ENCODE peak calls at places on chromosomes 2 and 18, in six cellular contexts. M, O, W, Y, U and J are unnamed samples.

GRCh38 chr2:239291505-239292350 is 109.1 kb downstream of the HDAC4 start:
- DNase-seq in W (no peak), U (no peak), Y (no peak), M (peak), O (peak), J (no peak)

GRCh38 chr2:24492283-24493272 is 1.5 kb downstream of the NCOA1 start:
- DNase-seq in W (peak), U (no peak), Y (no peak), M (no peak), O (no peak), J (no peak)

GRCh38 chr18:58996131-58996632 is 131.5 kb downstream of the ZNF532 start:
- DNase-seq in W (no peak), M (no peak), Y (peak), O (no peak), U (no peak), J (peak)

GRCh38 chr2:156115338-156115737 is 217.2 kb downstream of the NR4A2 start:
- DNase-seq in Y (no peak), O (no peak), U (no peak), M (no peak), W (no peak), J (no peak)

GRCh38 chr2:235898766-235899165 is 269.4 kb downstream of the GBX2 start:
- DNase-seq in M (no peak), O (no peak), W (no peak), Y (no peak), U (no peak), J (no peak)

GRCh38 chr2:189466046-189466445 is 24.8 kb downstream of the WDR75 start:
- DNase-seq in U (no peak), Y (no peak), O (no peak), W (no peak), M (no peak), J (no peak)

GRCh38 chr18:33918571-33918970 is 306.1 kb downstream of the NOL4 start:
- DNase-seq in W (no peak), O (no peak), Y (no peak), M (peak), U (no peak), J (no peak)

GRCh38 chr2:113228991-113229716 is 49.6 kb downstream of the PAX8 start:
- DNase-seq in Y (no peak), W (no peak), U (no peak), O (no peak), M (no peak), J (no peak)

GRCh38 chr2:188345439-188345838 is 53.8 kb downstream of the GULP1 start:
- DNase-seq in W (no peak), U (no peak), M (no peak), Y (no peak), O (no peak), J (no peak)

GRCh38 chr2:75497256-75497655 is 63.5 kb downstream of the EVA1A start:
- DNase-seq in U (no peak), O (no peak), Y (no peak), W (no peak), M (no peak), J (no peak)

GRCh38 chr2:112579280-112579679 is 5.1 kb upstream of the CHCHD5 start:
- DNase-seq in W (peak), U (no peak), Y (no peak), O (no peak), M (no peak), J (peak)

GRCh38 chr18:49621301-49621700 is 59.4 kb downstream of the LIPG start:
- DNase-seq in W (no peak), U (no peak), Y (no peak), O (no peak), M (no peak), J (no peak)

GRCh38 chr2:7573166-7573845 is 656.1 kb downstream of the RNF144A start:
- DNase-seq in U (no peak), Y (no peak), M (no peak), W (no peak), O (no peak), J (no peak)

GRCh38 chr18:12839526-12840196 is 44.4 kb downstream of the PTPN2 start:
- DNase-seq in Y (no peak), O (no peak), M (peak), U (no peak), W (peak), J (no peak)

GRCh38 chr2:85733121-85733960 is 20.4 kb upstream of the ATOH8 start:
- DNase-seq in U (no peak), W (no peak), O (no peak), Y (no peak), M (no peak), J (no peak)

GRCh38 chr2:64562148-64562784 is 38.1 kb downstream of the AFTPH start:
- DNase-seq in O (no peak), W (peak), Y (no peak), M (peak), U (no peak), J (no peak)

GRCh38 chr18:31417850-31418249 is 29.7 kb upstream of the DSG3 start:
- DNase-seq in M (no peak), U (no peak), O (no peak), Y (no peak), W (no peak), J (no peak)

GRCh38 chr18:31420032-31420431 is 27.5 kb upstream of the DSG3 start:
- DNase-seq in Y (no peak), W (no peak), U (no peak), M (no peak), O (no peak), J (no peak)

GRCh38 chr18:31420524-31420923 is 27.0 kb upstream of the DSG3 start:
- DNase-seq in U (no peak), O (no peak), Y (no peak), M (no peak), W (no peak), J (no peak)

GRCh38 chr18:31424383-31424988 is 23.1 kb upstream of the DSG3 start:
- DNase-seq in Y (no peak), O (peak), W (peak), U (no peak), M (peak), J (no peak)

DNA sequence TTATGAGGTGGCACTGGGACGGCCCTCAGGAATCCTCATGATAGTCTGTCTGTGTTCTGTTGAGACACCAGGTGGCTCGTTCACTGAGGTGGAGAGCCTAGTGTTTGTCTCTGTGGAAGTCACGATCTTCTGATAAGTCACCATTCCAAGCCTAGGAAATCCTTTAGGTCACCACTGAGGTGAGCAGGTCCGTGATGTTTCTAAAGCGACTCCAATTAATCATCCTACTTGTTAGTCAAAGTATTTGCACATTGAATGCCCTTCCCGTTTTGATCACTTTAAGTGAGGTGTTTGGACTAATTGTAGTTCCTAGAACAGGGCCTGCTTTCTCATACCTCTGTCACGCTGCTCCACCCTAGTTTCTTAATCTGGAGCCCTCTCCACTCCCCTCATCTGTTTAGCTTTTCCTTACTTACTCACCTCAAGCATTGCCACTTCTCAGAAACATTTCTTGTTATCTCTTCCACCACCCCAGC is 28.0 kb upstream of the DSG3 start:
- DNase-seq in U (no peak), Y (no peak), O (no peak), M (no peak), W (no peak), J (no peak)
- TF ChIP-seq CTCF in U (no peak), Y (no peak), O (no peak), M (no peak), W (no peak), J (no peak)

GRCh38 chr2:192190474-192190873 is 4.3 kb downstream of the TMEFF2 start:
- DNase-seq in W (peak), U (no peak), O (no peak), M (peak), Y (peak), J (no peak)
- TF ChIP-seq CTCF in W (peak), U (peak), O (no peak), M (peak), Y (peak), J (peak)

DNA sequence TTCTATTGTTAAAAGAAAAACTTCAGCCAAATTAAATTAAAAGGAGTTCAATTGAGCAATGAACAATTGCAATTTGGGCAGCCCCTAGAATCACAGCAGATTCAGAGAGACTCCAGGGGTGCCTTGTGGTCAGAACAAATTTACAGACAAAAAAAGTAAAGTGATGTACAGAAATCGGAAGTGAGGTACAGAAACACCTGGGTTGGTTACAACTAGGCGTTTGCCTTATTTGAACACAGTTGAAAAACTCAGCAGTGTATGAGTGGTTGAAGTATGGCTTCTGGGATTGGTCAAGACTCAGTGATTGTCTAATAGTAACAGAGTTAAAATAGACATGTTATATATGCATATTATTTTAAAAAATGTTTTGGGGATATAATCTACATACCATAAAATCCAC is 98.5 kb upstream of the ZSWIM2 start:
- DNase-seq in Y (no peak), W (no peak), O (no peak), U (no peak), M (no peak), J (no peak)
- TF ChIP-seq CTCF in Y (no peak), W (no peak), O (no peak), U (no peak), M (no peak), J (no peak)

DNA sequence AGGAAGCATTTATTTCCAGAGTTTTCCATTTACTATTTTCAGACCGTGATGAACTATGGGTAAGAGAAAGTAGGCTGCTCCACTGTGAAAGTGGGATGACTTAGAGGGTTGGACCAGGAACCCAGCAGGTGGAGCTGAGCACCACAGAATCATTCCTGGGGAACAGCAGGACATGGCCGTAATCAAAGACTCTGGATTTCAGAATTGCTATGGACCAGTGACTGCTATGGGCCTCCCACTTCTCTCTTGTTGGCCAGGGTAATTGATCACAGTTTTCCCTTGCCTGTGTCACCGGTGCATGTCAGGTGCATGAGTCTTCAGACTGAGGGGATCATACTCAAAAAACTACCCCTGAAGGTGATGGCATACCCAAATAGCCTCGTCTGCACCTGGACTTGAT is 90.6 kb upstream of the GPC1 start:
- DNase-seq in U (no peak), W (no peak), Y (no peak), O (no peak), M (no peak), J (no peak)
- TF ChIP-seq CTCF in U (no peak), W (no peak), Y (no peak), O (no peak), M (no peak), J (peak)